ENCODE peak calls at places on chromosomes 6 and 20, in five cellular contexts. M, A, O, P and S are unnamed samples.

GRCh38 chr6:73943401-73943800 is 247.4 kb downstream of the CD109 start:
- DNase-seq in M (peak), A (no peak), O (no peak), P (no peak), S (no peak)

GRCh38 chr20:22626501-22626900 is 42.1 kb upstream of the FOXA2 start:
- DNase-seq in M (no peak), A (no peak), O (no peak), P (no peak), S (no peak)

GRCh38 chr6:137080711-137081110 is 35.9 kb upstream of the IL20RA start:
- DNase-seq in M (no peak), A (no peak), O (no peak), P (no peak), S (no peak)

GRCh38 chr6:75386050-75386770 is 101.6 kb upstream of the TMEM30A start:
- DNase-seq in M (peak), A (no peak), O (no peak), P (peak), S (no peak)

GRCh38 chr6:35165630-35166071 is 24.5 kb upstream of the TCP11 start:
- DNase-seq in M (no peak), A (no peak), O (no peak), P (peak), S (no peak)

GRCh38 chr6:60643870-60644269 is 1642.2 kb downstream of the KHDRBS2 start:
- DNase-seq in M (no peak), A (no peak), O (no peak), P (no peak), S (no peak)

GRCh38 chr6:53544500-53545308 is at the start of gene GCLC:
- DNase-seq in M (peak), A (peak), O (peak), P (peak), S (peak)

GRCh38 chr6:14656676-14657075 is 539.1 kb downstream of the CD83 start:
- DNase-seq in M (no peak), A (no peak), O (no peak), P (no peak), S (no peak)

GRCh38 chr20:36092424-36093024 is 62.0 kb upstream of the EPB41L1 start:
- DNase-seq in M (no peak), A (peak), O (no peak), P (no peak), S (peak)

GRCh38 chr20:3714092-3714491 is 1.7 kb upstream of the SIGLEC1 start:
- DNase-seq in M (no peak), A (no peak), O (peak), P (no peak), S (no peak)

GRCh38 chr6:138527376-138528092 is 28.2 kb upstream of the NHSL1 start:
- DNase-seq in M (peak), A (no peak), O (no peak), P (no peak), S (no peak)

GRCh38 chr20:37408930-37409210 is 62.9 kb downstream of the SRC start:
- DNase-seq in M (no peak), A (no peak), O (no peak), P (no peak), S (no peak)

GRCh38 chr6:30643656-30644055 is 3.3 kb upstream of the C6orf136 start:
- DNase-seq in M (no peak), A (no peak), O (no peak), P (no peak), S (no peak)

GRCh38 chr6:50362706-50363105 is 313.0 kb upstream of the DEFB112 start:
- DNase-seq in M (no peak), A (no peak), O (no peak), P (no peak), S (no peak)

GRCh38 chr20:44326391-44327159 is 10.3 kb upstream of the R3HDML start:
- DNase-seq in M (no peak), A (no peak), O (no peak), P (no peak), S (no peak)

GRCh38 chr6:109166643-109167042 is 71.3 kb downstream of the CEP57L1 start:
- DNase-seq in M (no peak), A (no peak), O (no peak), P (no peak), S (no peak)

GRCh38 chr6:13484138-13484708 is 3.2 kb downstream of the GFOD1 start:
- DNase-seq in M (no peak), A (no peak), O (no peak), P (no peak), S (no peak)

GRCh38 chr20:53319200-53319599 is 274.4 kb downstream of the ZNF217 start:
- DNase-seq in M (no peak), A (no peak), O (no peak), P (no peak), S (no peak)

GRCh38 chr6:422423-423061 is 31.0 kb downstream of the IRF4 start:
- DNase-seq in M (peak), A (no peak), O (no peak), P (peak), S (no peak)

GRCh38 chr20:41428285-41428684 is 61.7 kb upstream of the EMILIN3 start:
- DNase-seq in M (peak), A (no peak), O (no peak), P (peak), S (no peak)

GRCh38 chr20:51970858-51971257 is 168.5 kb upstream of the SALL4 start:
- DNase-seq in M (no peak), A (no peak), O (no peak), P (no peak), S (no peak)

GRCh38 chr6:40353967-40354452 is 233.2 kb downstream of the LRFN2 start:
- DNase-seq in M (no peak), A (no peak), O (no peak), P (no peak), S (no peak)

GRCh38 chr20:6636209-6637159 is 131.0 kb upstream of the BMP2 start:
- DNase-seq in M (peak), A (no peak), O (no peak), P (peak), S (no peak)

DNA sequence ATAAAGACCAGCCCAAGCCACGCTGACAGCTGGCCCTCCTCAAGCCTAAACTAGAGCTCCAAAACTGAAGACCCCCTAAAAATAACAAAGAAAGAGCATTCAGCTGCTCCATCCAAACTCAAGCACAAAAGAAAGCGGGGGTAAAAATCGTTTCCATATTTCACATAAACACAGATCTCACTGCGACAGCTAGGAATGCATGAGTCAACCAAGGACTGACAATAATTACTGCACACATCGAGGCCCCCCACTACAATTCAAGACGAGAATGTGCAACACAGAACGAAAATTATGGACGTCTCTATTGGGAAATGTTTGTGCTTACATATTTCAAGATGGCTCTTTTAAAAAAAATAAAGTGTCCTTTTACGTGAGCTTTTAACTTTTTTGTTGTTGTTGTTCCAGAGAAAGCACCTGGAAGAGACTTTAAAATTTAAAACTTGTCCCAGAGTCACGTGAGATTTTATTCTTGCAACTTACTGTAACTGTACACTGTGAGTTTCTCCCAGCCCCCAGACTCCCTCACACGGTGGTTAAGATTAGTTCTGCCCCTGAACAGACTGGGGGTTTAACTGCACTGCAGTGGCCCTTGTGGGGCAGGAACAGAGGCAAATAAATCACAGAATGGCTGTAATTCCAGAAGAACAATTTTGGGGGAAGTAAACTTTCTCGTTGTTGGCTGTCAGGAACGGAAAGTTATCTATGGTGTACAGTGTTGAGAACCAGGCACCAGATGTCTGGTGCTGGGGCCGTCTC is 30.9 kb downstream of the CNKSR3 start:
- DNase-seq in M (peak), A (no peak), O (no peak), P (peak), S (no peak)
- H3K4me3 ChIP-seq in M (peak), A (peak), O (peak), P (peak), S (no peak)

GRCh38 chr20:63696311-63696627 is 183 bp upstream of the TNFRSF6B start:
- DNase-seq in M (no peak), A (no peak), O (peak), P (no peak), S (peak)
- H3K4me3 ChIP-seq in M (no peak), A (peak), O (peak), P (no peak), S (no peak)

GRCh38 chr6:130968486-130968885 is 94.6 kb downstream of the EPB41L2 start:
- DNase-seq in M (peak), A (no peak), O (no peak), P (peak), S (no peak)
- H3K4me3 ChIP-seq in M (peak), A (peak), O (peak), P (no peak), S (peak)

DNA sequence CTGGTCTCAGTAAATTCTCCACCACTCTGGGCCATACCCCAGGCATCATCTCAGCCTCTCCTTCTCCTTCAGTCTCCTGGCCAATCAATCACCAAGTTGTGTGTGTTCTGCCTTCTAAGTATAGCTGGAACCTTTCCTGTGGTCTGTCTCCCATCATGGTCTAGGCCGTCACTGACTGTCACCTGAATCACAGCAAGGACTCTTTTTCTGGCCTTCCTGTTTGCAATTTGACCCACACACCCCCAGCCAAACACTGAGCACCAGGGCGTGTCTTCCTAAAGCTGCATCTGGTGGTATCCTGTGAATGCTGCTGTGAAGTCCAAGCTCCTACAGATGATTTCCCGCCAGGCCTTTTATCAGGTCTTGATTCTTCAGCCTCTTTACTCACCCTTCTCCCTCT is 52.6 kb upstream of the PRELID3B start:
- DNase-seq in M (no peak), A (no peak), O (no peak), P (no peak), S (no peak)
- H3K4me3 ChIP-seq in M (no peak), A (no peak), O (no peak), P (no peak), S (no peak)

GRCh38 chr20:24109537-24109936 is 121.0 kb upstream of the GGTLC1 start:
- DNase-seq in M (no peak), A (no peak), O (no peak), P (no peak), S (no peak)
- H3K4me3 ChIP-seq in M (no peak), A (no peak), O (no peak), P (no peak), S (no peak)

DNA sequence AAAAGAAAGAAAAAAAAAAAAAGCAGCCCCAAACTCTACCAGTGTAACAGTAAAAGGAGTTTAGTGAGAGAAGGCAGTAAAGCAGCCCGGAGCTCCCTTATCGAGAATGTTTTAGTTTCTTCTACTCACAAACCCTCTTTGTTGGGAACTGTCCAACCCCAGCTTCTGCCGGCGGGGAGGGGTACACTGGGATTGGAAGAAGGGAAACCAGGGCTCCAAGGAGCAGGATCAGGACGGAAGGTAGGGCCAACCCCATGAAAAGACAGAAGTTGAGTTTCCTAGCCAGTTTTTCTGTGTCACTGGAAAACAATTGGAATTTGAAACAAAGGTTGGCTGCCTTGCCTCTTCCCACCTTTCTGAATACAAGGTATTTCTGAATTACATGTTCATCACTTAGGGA is 66.0 kb downstream of the KIZ start:
- DNase-seq in M (no peak), A (no peak), O (no peak), P (no peak), S (no peak)
- H3K4me3 ChIP-seq in M (no peak), A (no peak), O (no peak), P (no peak), S (no peak)

GRCh38 chr6:167574431-167575097 is 249.7 kb downstream of the TTLL2 start:
- DNase-seq in M (no peak), A (peak), O (no peak), P (no peak), S (peak)

GRCh38 chr6:167571550-167571949 is 246.7 kb downstream of the TTLL2 start:
- DNase-seq in M (no peak), A (no peak), O (no peak), P (no peak), S (no peak)

GRCh38 chr6:167573461-167574215 is 248.8 kb downstream of the TTLL2 start:
- DNase-seq in M (no peak), A (no peak), O (no peak), P (no peak), S (no peak)

GRCh38 chr6:167572106-167572505 is 247.2 kb downstream of the TTLL2 start:
- DNase-seq in M (no peak), A (no peak), O (no peak), P (no peak), S (no peak)

GRCh38 chr6:167572841-167573271 is 248.0 kb downstream of the TTLL2 start:
- DNase-seq in M (no peak), A (no peak), O (no peak), P (no peak), S (no peak)
- H3K4me3 ChIP-seq in M (no peak), A (no peak), O (no peak), P (no peak), S (no peak)

DNA sequence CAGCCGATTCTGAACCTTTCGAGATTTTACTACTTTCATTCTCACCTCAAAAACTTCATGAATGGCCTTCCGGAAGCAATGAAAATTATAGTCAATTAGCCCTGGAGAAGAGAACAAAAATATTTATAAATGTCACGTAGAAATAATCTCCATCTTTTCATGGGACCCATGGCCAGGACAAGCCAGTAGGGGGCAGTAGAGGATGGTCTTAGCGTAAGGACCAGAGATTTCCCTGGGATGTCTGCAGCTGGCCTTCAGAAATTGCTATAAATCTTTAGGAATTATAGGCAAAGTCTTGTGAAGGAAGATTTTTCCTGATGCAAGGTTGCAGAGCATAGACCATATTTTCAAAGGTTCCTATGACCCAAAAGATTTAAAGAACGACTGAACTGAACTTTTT is 15.6 kb upstream of the UBE2J1 start:
- DNase-seq in M (peak), A (peak), O (peak), P (peak), S (peak)
- H3K4me3 ChIP-seq in M (no peak), A (no peak), O (no peak), P (no peak), S (no peak)

GRCh38 chr20:33827109-33827508 is 16.0 kb downstream of the CHMP4B start:
- DNase-seq in M (no peak), A (no peak), O (no peak), P (no peak), S (no peak)

GRCh38 chr20:33829636-33830035 is 18.5 kb downstream of the CHMP4B start:
- DNase-seq in M (no peak), A (no peak), O (no peak), P (no peak), S (no peak)

GRCh38 chr20:33827629-33828325 is 16.6 kb downstream of the CHMP4B start:
- DNase-seq in M (no peak), A (no peak), O (no peak), P (peak), S (no peak)

GRCh38 chr20:33828912-33829560 is 17.9 kb downstream of the CHMP4B start:
- DNase-seq in M (no peak), A (no peak), O (no peak), P (peak), S (no peak)

DNA sequence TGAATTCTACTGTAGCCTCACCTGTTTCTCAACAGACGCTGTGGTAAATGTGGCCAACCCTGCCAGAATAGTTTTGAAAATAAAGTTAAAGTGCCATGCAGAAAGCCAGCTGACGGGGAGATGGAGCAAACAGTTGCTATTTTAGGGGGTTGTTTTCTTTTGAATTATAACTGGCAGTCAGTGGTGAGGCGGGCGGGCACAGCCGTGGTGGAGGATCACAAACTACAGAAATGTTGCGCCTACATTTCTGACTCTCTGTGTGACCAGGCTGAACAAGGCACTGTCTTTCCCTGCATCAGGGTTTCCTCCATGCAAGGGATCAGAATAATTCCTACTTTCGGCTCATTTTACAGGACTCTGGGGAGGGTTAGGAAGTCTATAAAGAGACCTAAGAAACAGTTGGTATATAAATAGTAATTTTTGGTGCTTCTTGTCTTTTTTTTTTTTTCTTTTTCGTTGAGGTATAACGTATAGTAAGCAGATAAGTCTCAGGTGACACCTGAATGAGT is 17.2 kb downstream of the CHMP4B start:
- DNase-seq in M (no peak), A (no peak), O (no peak), P (no peak), S (no peak)
- H3K4me3 ChIP-seq in M (no peak), A (no peak), O (no peak), P (no peak), S (no peak)